ENCODE peak calls at places on chromosomes 13 and 19, in seven cellular contexts. L, R, Z, S, K, J and V are unnamed samples.

GRCh38 chr19:55529636-55530230 is 7.2 kb downstream of the SBK2 start:
- DNase-seq in K (no peak), L (no peak), Z (no peak), R (no peak), S (no peak), J (no peak), V (no peak)

GRCh38 chr19:50679177-50680125 is 30.2 kb downstream of the C19orf81 start:
- DNase-seq in S (peak), Z (no peak), J (peak), K (peak), L (peak), R (peak), V (peak)

GRCh38 chr13:36769126-36769525 is 49.9 kb upstream of the RFXAP start:
- DNase-seq in S (no peak), L (no peak), R (no peak), K (no peak), Z (no peak), J (no peak), V (no peak)

GRCh38 chr13:42964681-42965305 is 27.2 kb downstream of the EPSTI1 start:
- DNase-seq in L (peak), K (no peak), R (no peak), Z (no peak), J (no peak), S (no peak), V (no peak)

GRCh38 chr13:43864921-43865320 is 14.6 kb downstream of the CCDC122 start:
- DNase-seq in J (no peak), L (no peak), R (no peak), K (no peak), Z (no peak), S (no peak), V (no peak)

GRCh38 chr19:35352177-35352447 is 4.4 kb downstream of the FFAR1 start:
- DNase-seq in L (no peak), J (no peak), Z (no peak), R (no peak), S (no peak), K (no peak), V (no peak)

GRCh38 chr13:40116008-40116407 is 460.5 kb downstream of the COG6 start:
- DNase-seq in S (peak), J (peak), Z (no peak), K (no peak), L (peak), R (peak), V (no peak)

GRCh38 chr13:20993661-20994440 is 67.5 kb downstream of the LATS2 start:
- DNase-seq in S (peak), K (no peak), J (no peak), Z (no peak), R (no peak), L (peak), V (no peak)

GRCh38 chr19:2462635-2463421 is 6.1 kb upstream of the LMNB2 start:
- DNase-seq in J (no peak), L (peak), K (peak), Z (no peak), R (peak), S (peak), V (peak)

GRCh38 chr19:56547535-56547934 is 8.8 kb downstream of the ZFP28 start:
- DNase-seq in K (no peak), J (no peak), Z (no peak), S (no peak), R (no peak), L (no peak), V (no peak)

GRCh38 chr19:5018224-5019015 is 49.5 kb downstream of the KDM4B start:
- DNase-seq in S (no peak), R (no peak), Z (no peak), J (no peak), L (peak), K (no peak), V (no peak)

GRCh38 chr13:60226507-60226906 is 62.8 kb upstream of the DIAPH3 start:
- DNase-seq in L (peak), R (no peak), S (no peak), J (no peak), Z (peak), K (no peak), V (no peak)

GRCh38 chr19:49704888-49705642 is 14.1 kb downstream of the CPT1C start:
- DNase-seq in Z (no peak), K (no peak), L (no peak), R (no peak), S (no peak), J (no peak), V (no peak)

GRCh38 chr13:25691654-25692053 is 319.9 kb downstream of the ATP8A2 start:
- DNase-seq in R (no peak), J (no peak), L (no peak), K (no peak), S (no peak), Z (no peak), V (no peak)

GRCh38 chr13:20972731-20973130 is 70.2 kb upstream of the XPO4 start:
- DNase-seq in L (no peak), R (no peak), K (no peak), J (no peak), S (no peak), Z (no peak), V (no peak)

GRCh38 chr19:1882786-1883692 is 2.3 kb downstream of the ABHD17A start:
- DNase-seq in K (no peak), S (no peak), J (no peak), Z (no peak), L (no peak), R (no peak), V (no peak)

GRCh38 chr19:3469638-3470499 is 10.5 kb downstream of the SMIM24 start:
- DNase-seq in K (no peak), L (no peak), Z (no peak), S (no peak), J (no peak), R (no peak), V (no peak)

GRCh38 chr13:106373304-106373988 is 162.0 kb downstream of the EFNB2 start:
- DNase-seq in S (no peak), R (no peak), J (no peak), L (peak), K (no peak), Z (peak), V (peak)